ENCODE peak calls at places on chromosomes 1 and 21, in four cellular contexts. H, E, X and A are unnamed samples. For H3F3A, the result is how much of the 10 kb centered on the place peaks cover.

GRCh38 chr1:55860816-55861519 is 645.8 kb upstream of the USP24 start:
- DNase-seq in X (no peak), H (peak), E (no peak), A (peak)

GRCh38 chr1:230589951-230590350 is 52.3 kb upstream of the COG2 start:
- DNase-seq in E (no peak), H (no peak), X (no peak), A (no peak)

GRCh38 chr1:240917976-240918375 is 306.0 kb upstream of the GREM2 start:
- DNase-seq in H (no peak), E (no peak), X (no peak), A (no peak)

GRCh38 chr1:31881698-31882000 is 56.5 kb downstream of the PTP4A2 start:
- DNase-seq in H (no peak), X (no peak), E (no peak), A (no peak)

GRCh38 chr1:154866995-154867795 is 2.9 kb downstream of the KCNN3 start:
- DNase-seq in X (peak), E (no peak), H (peak), A (peak)

GRCh38 chr1:228860911-228861829 is 125.9 kb downstream of the RHOU start:
- DNase-seq in X (peak), H (no peak), E (no peak), A (no peak)

GRCh38 chr1:37994886-37995566 is 5.2 kb upstream of the SF3A3 start:
- DNase-seq in H (no peak), E (no peak), X (no peak), A (no peak)

GRCh38 chr1:34645919-34646318 is 108.9 kb upstream of the GJB5 start:
- DNase-seq in X (no peak), E (no peak), H (no peak), A (no peak)

GRCh38 chr1:65820983-65821382 is 28.3 kb downstream of the PDE4B start:
- DNase-seq in E (no peak), X (peak), H (no peak), A (no peak)

GRCh38 chr1:217881607-217882332 is 250.6 kb downstream of the SPATA17 start:
- DNase-seq in X (peak), H (peak), E (no peak), A (no peak)

GRCh38 chr1:98992844-98993243 is 11.8 kb downstream of the PLPPR5 start:
- DNase-seq in E (no peak), X (no peak), H (no peak), A (no peak)

GRCh38 chr21:43758811-43759210 is 17.3 kb downstream of the CSTB start:
- DNase-seq in E (no peak), X (no peak), H (no peak), A (no peak)

GRCh38 chr1:230752407-230752806 is 5.2 kb downstream of the CAPN9 start:
- DNase-seq in X (no peak), E (no peak), H (no peak), A (peak)

GRCh38 chr1:172003766-172004530 is 162.7 kb downstream of the DNM3 start:
- DNase-seq in X (no peak), E (no peak), H (no peak), A (no peak)

GRCh38 chr21:37233551-37234146 is 33.5 kb downstream of the VPS26C start:
- DNase-seq in H (no peak), X (no peak), E (no peak), A (no peak)

GRCh38 chr1:154742586-154742985 is 127.5 kb downstream of the KCNN3 start:
- DNase-seq in H (no peak), E (no peak), X (no peak), A (no peak)

GRCh38 chr1:53378932-53379661 is 51.2 kb upstream of the LRP8 start:
- DNase-seq in H (no peak), X (no peak), E (no peak), A (no peak)

GRCh38 chr1:228457396-228458176 is 29.6 kb upstream of the RNF187 start:
- DNase-seq in H (peak), X (peak), E (peak), A (peak)

GRCh38 chr1:214146523-214146922 is 134.4 kb upstream of the SMYD2 start:
- DNase-seq in X (no peak), H (no peak), E (no peak), A (no peak)

GRCh38 chr1:92066321-92066720 is 8.9 kb downstream of the SETSIP start:
- DNase-seq in E (no peak), H (no peak), X (no peak), A (no peak)

GRCh38 chr1:169086603-169087455 is 19.7 kb upstream of the ATP1B1 start:
- DNase-seq in X (peak), E (no peak), H (no peak), A (no peak)
- H3K27ac ChIP-seq in X (no peak), E (no peak), H (no peak), A (peak)

GRCh38 chr1:42934541-42935312 is 23.9 kb downstream of the SLC2A1 start:
- DNase-seq in X (no peak), E (no peak), H (no peak), A (no peak)

GRCh38 chr1:42935313-42935624 is 23.4 kb downstream of the SLC2A1 start:
- DNase-seq in E (peak), X (no peak), H (no peak), A (no peak)

GRCh38 chr1:42933610-42934009 is 25.1 kb downstream of the SLC2A1 start:
- DNase-seq in E (no peak), H (no peak), X (no peak), A (no peak)

GRCh38 chr1:42933060-42933586 is 25.5 kb downstream of the SLC2A1 start:
- DNase-seq in H (no peak), X (no peak), E (no peak), A (no peak)

DNA sequence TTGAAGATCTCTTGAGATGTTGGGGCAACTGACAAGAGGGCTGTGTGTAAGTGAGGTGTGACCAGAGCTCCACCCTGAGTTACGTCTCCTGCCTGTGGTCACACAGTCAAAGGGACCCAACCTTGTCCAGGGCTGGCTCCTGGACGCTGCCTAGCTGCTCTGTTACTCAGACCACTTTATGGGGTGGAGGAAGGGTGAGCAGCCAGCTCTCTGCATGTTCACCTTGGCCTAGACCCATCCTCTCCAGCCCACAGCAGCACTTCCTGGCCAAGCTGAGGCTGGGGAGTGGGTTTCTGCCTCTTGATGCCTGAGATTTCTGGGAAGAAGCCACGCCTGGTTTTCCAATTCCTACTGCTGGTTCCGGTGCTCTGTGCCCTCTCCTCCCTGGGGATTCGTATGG is 24.6 kb downstream of the SLC2A1 start:
- DNase-seq in X (no peak), E (no peak), H (no peak), A (no peak)
- H3F3A ChIP-seq in X (under half), E (under half), H (half or more), A (under half)

GRCh38 chr21:42262826-42263225 is 43.9 kb downstream of the ABCG1 start:
- DNase-seq in E (no peak), H (no peak), X (peak), A (peak)
- H3K27ac ChIP-seq in E (no peak), H (no peak), X (no peak), A (no peak)

DNA sequence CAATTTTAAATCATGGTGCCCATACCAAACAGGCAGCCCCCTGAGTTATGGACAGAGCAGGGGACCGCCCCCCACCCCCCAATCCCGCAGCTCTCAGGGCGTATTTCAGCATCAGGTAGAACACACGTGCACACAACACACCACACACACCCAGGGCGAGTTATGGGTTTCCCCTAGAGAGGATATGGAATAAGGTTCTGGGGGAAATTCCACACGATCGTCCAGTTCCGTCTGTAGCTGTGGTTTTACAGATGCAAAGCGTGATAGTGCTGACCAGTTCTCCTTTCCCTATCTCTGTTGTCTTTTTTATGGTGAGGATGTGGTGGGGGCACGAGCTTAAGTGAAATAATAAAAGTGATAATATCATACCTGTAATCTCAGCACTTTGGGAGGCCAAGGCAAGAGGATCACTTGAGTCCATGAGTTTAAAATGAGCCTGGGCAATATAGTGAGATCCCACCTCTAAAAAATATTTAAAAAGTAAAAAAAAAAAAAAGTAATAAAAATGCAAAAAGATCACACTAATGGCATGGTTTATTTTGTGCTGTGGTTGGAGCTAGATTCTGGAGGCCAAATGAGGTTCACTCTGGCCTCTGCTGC is 25.1 kb downstream of the C2CD2 start:
- DNase-seq in X (no peak), E (peak), H (no peak), A (no peak)
- H3F3A ChIP-seq in X (under half), E (under half), H (under half), A (under half)

DNA sequence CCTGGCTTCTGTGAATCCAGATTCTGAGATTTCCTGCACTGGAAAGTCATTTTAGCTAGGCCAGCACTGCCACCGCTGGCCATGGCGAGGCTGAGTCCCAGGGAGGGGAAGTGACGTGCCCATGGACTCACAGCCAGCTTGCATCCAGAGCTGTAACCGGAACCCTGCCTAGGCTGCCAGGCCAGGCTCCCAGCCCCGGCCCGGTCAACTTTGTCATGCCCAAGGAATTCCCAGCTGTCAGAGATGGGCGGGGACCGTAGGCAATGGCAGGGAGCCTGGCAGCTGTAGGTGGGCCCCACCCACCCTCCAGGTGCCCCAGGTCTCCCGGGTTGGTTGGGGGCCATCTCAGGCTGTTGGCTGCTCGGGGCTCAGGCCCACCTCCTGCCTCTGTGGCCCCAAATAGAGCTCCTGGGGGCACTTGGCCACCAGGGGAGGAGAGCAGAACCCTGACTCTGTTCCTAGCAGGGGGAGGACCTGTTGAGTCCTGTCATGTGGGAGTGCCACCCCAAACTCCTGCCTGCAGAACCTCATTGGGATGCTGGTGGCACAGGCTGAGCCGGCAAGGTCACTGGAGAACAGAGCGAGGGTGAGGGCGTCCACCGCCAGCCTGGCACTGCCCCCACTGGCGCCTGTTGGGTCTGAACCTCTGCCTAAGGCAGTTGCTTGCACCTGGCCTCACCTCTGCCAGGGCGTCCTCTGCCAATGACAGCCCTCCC is 57.8 kb downstream of the FOXO6 start:
- DNase-seq in X (peak), H (peak), E (no peak), A (no peak)
- H3K27ac ChIP-seq in X (peak), H (no peak), E (no peak), A (peak)

GRCh38 chr1:28145728-28146127 is 30.8 kb downstream of the PTAFR start:
- DNase-seq in E (no peak), H (no peak), X (no peak), A (no peak)
- H3F3A ChIP-seq in E (under half), H (under half), X (under half), A (under half)